ENCODE peak calls at places on chromosomes 3 and 15, in eight cellular contexts. V is upper lobe of right lung, D is heart left ventricle, Y is thoracic aorta, M is ovary, L is psoas muscle, J is H9, X is PC-9. A is an unnamed sample. For H3K4me1 and H3K27me3, the result is how much of the 10 kb centered on the place peaks cover.

GRCh38 chr3:40079203-40079844 is 230.2 kb upstream of the EIF1B start:
- DNase-seq in V (no peak), D (no peak), Y (no peak), M (no peak), L (no peak), J (no peak), X (no peak), A (no peak)

GRCh38 chr3:111311709-111312235 is 230.2 kb upstream of the CD96 start:
- DNase-seq in V (no peak), D (no peak), Y (no peak), M (no peak), L (no peak), J (no peak), X (no peak), A (no peak)

GRCh38 chr3:187975571-187976360 is 178.2 kb upstream of the LPP start:
- DNase-seq in V (no peak), D (peak), Y (no peak), M (no peak), L (peak), J (no peak), X (peak), A (no peak)

GRCh38 chr3:15637131-15637951 is 35.8 kb downstream of the BTD start:
- DNase-seq in V (no peak), D (no peak), Y (no peak), M (no peak), L (no peak), J (no peak), X (no peak), A (no peak)

GRCh38 chr3:8506611-8507061 is 5.0 kb downstream of the LMCD1 start:
- DNase-seq in V (no peak), D (no peak), Y (no peak), M (no peak), L (no peak), J (no peak), X (no peak), A (no peak)

GRCh38 chr3:146972726-146973125 is 367.6 kb upstream of the PLSCR5 start:
- DNase-seq in V (no peak), D (no peak), Y (no peak), M (no peak), L (no peak), J (no peak), X (no peak), A (no peak)

GRCh38 chr3:112086857-112087524 is 802 bp downstream of the C3orf52 start:
- DNase-seq in V (no peak), D (no peak), Y (no peak), M (no peak), L (no peak), J (no peak), X (peak), A (no peak)

GRCh38 chr15:99474041-99474906 is 91.5 kb upstream of the MEF2A start:
- DNase-seq in V (peak), D (peak), Y (no peak), M (no peak), L (peak), J (no peak), X (no peak), A (no peak)

GRCh38 chr3:161567962-161568361 is 71.4 kb downstream of the OTOL1 start:
- DNase-seq in V (no peak), D (no peak), Y (no peak), M (no peak), L (no peak), J (no peak), X (no peak), A (no peak)

GRCh38 chr3:117628896-117629295 is 919.3 kb downstream of the TUSC7 start:
- DNase-seq in V (no peak), D (no peak), Y (no peak), M (no peak), L (no peak), J (no peak), X (no peak), A (peak)

GRCh38 chr15:35191783-35192182 is 106.7 kb upstream of the NANOGP8 start:
- DNase-seq in V (no peak), D (no peak), Y (no peak), M (no peak), L (no peak), J (no peak), X (no peak), A (no peak)

GRCh38 chr15:31302029-31302657 is 24.5 kb upstream of the KLF13 start:
- DNase-seq in V (peak), D (no peak), Y (no peak), M (no peak), L (no peak), J (no peak), X (no peak), A (peak)

GRCh38 chr15:61715082-61715481 is 345.2 kb downstream of the VPS13C start:
- DNase-seq in V (no peak), D (no peak), Y (no peak), M (no peak), L (no peak), J (no peak), X (peak), A (no peak)

GRCh38 chr15:78432664-78433063 is 5.4 kb upstream of the IREB2 start:
- DNase-seq in V (no peak), D (no peak), Y (no peak), M (no peak), L (no peak), J (no peak), X (no peak), A (no peak)

GRCh38 chr15:25170781-25171110 is 216.0 kb downstream of the SNRPN start:
- DNase-seq in V (peak), D (no peak), Y (no peak), M (peak), L (no peak), J (peak), X (no peak), A (no peak)

GRCh38 chr3:12273045-12273695 is 15.7 kb upstream of the PPARG start:
- DNase-seq in V (no peak), D (no peak), Y (no peak), M (no peak), L (no peak), J (no peak), X (no peak), A (no peak)

GRCh38 chr3:122013448-122013925 is 8.6 kb downstream of the ILDR1 start:
- DNase-seq in V (no peak), D (no peak), Y (no peak), M (no peak), L (no peak), J (no peak), X (no peak), A (no peak)

GRCh38 chr15:68542771-68543544 is 35.8 kb upstream of the CORO2B start:
- DNase-seq in V (no peak), D (peak), Y (peak), M (peak), L (no peak), J (no peak), X (no peak), A (no peak)

GRCh38 chr3:16404349-16404895 is 109.1 kb downstream of the RFTN1 start:
- DNase-seq in V (no peak), D (no peak), Y (no peak), M (no peak), L (no peak), J (no peak), X (no peak), A (no peak)

GRCh38 chr3:23341147-23341838 is 138.2 kb downstream of the UBE2E2 start:
- DNase-seq in V (no peak), D (no peak), Y (no peak), M (no peak), L (no peak), J (no peak), X (no peak), A (no peak)
- H3K4me1 ChIP-seq in V (under half), D (under half), Y (under half), M (under half), L (under half), J (under half), X (under half), A (under half)

GRCh38 chr3:52359116-52359855 is 43.2 kb downstream of the DNAH1 start:
- DNase-seq in V (no peak), D (no peak), Y (no peak), M (no peak), L (peak), J (no peak), X (no peak), A (no peak)

GRCh38 chr3:52361011-52361410 is 44.9 kb downstream of the DNAH1 start:
- DNase-seq in V (no peak), D (no peak), Y (no peak), M (no peak), L (peak), J (no peak), X (no peak), A (no peak)

GRCh38 chr3:52364322-52364721 is 48.2 kb downstream of the DNAH1 start:
- DNase-seq in V (no peak), D (no peak), Y (no peak), M (no peak), L (no peak), J (no peak), X (no peak), A (no peak)

GRCh38 chr3:52361454-52361853 is 45.3 kb downstream of the DNAH1 start:
- DNase-seq in V (no peak), D (no peak), Y (no peak), M (no peak), L (no peak), J (no peak), X (no peak), A (no peak)

DNA sequence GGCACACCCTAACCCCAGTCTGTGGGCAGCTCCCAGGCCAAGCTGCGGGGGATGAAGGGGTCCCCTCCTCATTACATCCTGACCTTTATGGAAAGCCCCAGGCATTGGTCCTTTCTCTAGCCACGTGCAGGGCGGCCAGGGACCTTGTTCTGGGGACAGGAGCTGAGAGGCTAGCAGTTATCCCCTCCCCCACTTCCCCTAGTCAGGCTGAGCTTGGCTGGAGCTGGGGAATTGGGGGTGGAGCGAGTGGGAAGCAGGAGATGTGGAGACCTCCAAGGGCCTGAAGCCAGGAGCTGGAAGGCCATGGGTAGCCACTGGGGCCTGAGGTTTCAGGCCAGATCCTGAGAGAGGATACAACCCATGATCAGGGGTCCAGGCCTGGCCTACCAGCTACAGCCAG is 45.8 kb downstream of the DNAH1 start:
- DNase-seq in V (no peak), D (no peak), Y (no peak), M (no peak), L (peak), J (no peak), X (no peak), A (no peak)
- H3K27me3 ChIP-seq in V (under half), D (under half), Y (under half), M (under half), L (under half), J (under half), X (under half), A (under half)

GRCh38 chr15:39888809-39889208 is 31.3 kb downstream of the GPR176 start:
- DNase-seq in V (no peak), D (no peak), Y (no peak), M (no peak), L (no peak), J (no peak), X (no peak), A (no peak)
- H3K4me1 ChIP-seq in V (under half), D (under half), Y (under half), M (under half), L (under half), J (under half), X (under half), A (under half)

DNA sequence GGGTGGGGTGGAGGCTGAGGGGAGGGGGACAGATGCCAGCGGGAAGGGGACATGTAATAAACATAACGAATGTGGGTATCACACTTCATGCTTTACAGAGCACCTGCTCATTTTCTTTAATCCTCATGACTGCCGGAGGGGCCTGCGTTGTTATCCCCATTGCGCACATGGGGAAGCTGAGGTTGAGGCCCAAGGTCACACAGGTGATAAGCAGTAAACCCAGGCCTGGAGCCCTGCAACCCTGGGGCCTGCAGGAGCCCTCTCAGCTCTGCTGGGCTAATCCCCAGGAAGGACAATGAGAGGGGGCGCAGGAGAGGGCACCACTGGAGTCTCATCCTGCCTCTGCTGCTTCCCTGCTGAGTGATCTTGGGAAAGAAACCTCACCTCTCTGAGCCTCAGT is 64.3 kb downstream of the MEGF11 start:
- DNase-seq in V (no peak), D (no peak), Y (no peak), M (no peak), L (no peak), J (no peak), X (no peak), A (no peak)
- H3K27me3 ChIP-seq in V (under half), D (under half), Y (under half), M (under half), L (under half), J (under half), X (under half), A (under half)

GRCh38 chr3:129526121-129526900 is 2.1 kb upstream of the RHO start:
- DNase-seq in V (no peak), D (no peak), Y (no peak), M (no peak), L (no peak), J (no peak), X (no peak), A (no peak)
- H3K4me1 ChIP-seq in V (under half), D (under half), Y (under half), M (under half), L (under half), J (under half), X (under half), A (under half)

DNA sequence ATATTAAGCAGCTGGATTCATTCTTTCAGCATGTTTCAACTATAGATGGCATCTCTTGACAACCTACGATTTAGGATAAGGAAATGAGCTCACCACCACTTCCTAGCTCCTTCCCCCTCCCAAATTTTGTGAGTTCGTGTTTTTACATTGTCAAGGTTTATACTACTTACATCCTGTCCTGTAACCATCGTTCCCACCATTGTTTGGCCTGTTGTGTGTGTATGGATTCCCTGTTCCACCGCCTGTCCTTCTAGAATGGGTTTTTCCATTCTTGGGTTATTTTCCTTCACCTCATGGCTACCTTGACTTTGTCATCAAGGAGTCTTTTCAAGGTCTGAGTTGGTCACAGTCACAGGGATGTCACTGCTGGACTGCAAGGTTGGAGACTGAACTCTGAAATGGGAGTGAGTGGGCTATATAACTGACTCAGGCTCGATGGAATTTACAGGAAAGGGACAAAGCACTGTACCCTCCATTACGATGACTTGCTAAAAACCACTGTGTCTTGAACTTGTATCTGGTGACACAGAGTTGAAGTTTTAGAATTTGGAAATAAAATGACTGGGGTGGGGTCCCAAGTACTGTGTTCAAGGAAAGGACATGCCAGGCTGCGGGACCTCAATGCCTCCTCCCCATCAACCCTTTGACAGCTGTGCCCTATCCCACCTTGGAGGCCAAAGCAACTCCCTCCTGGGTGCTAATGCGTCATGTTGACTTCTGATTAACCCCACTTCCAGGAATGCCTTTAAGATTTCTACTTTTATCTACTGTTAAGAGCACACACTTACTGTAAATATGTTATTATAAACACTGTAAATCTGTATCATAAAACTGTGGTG is 66.8 kb upstream of the BLM start:
- DNase-seq in V (no peak), D (no peak), Y (no peak), M (no peak), L (no peak), J (no peak), X (no peak), A (no peak)
- H3K27me3 ChIP-seq in V (under half), D (under half), Y (under half), M (under half), L (under half), J (under half), X (under half), A (under half)

DNA sequence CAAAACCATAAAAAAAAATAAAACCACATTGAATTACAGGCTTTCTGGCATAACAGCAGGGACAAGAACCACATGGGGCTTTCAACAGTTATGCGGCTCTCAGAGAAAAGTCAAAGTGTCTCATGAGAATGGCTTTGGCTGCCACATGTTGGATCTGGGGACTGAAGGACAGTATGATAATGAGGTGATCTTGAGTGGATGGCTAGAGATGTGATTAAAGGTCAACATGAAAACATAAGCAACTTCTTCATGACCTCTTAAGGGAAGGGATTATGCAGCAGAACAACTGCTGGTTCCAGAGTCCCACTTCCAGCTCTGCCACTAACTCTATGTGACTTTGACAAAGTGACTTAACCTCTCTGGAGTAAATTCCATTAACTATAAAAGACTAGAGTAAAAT is 5.2 kb downstream of the RAB27A start:
- DNase-seq in V (no peak), D (no peak), Y (no peak), M (no peak), L (no peak), J (no peak), X (no peak), A (no peak)
- H3K4me1 ChIP-seq in V (under half), D (under half), Y (half or more), M (under half), L (under half), J (under half), X (under half), A (under half)

GRCh38 chr15:75952512-75952911 is 48.8 kb downstream of the FBXO22 start:
- DNase-seq in V (no peak), D (no peak), Y (no peak), M (no peak), L (no peak), J (no peak), X (no peak), A (no peak)

GRCh38 chr15:75943713-75944215 is 40.1 kb downstream of the FBXO22 start:
- DNase-seq in V (no peak), D (no peak), Y (no peak), M (no peak), L (no peak), J (no peak), X (no peak), A (no peak)

GRCh38 chr15:75945953-75946352 is 42.3 kb downstream of the FBXO22 start:
- DNase-seq in V (no peak), D (no peak), Y (no peak), M (no peak), L (no peak), J (no peak), X (no peak), A (no peak)

GRCh38 chr15:75947117-75947516 is 43.4 kb downstream of the FBXO22 start:
- DNase-seq in V (no peak), D (no peak), Y (no peak), M (no peak), L (no peak), J (no peak), X (no peak), A (no peak)

DNA sequence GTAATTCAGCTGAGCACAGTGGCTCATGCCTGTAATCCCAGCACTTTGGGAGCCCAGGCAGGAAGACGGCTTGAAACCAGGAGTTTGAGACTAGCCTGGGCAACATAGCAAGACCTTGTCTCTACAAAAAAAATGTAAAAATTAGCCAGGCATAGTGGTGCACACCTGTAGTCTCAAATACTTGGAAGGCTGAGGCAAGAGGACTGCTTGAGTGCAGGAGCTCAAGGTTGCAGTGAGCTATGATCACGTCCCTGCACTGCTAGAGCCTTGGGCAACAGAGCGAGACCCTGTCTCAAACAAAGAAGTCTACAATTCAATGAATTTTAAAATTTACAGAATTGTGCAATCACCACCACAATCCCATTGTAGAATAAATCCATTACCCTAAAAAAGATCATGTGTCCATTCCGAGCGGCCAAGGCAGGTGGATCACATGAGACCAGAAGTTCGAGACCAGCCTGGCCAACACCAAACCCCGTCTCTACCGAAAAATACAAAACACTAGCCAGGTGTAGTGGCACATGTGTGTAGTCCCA is 45.2 kb downstream of the FBXO22 start:
- DNase-seq in V (no peak), D (no peak), Y (no peak), M (no peak), L (no peak), J (no peak), X (no peak), A (no peak)
- H3K27me3 ChIP-seq in V (under half), D (under half), Y (under half), M (under half), L (under half), J (under half), X (under half), A (under half)

GRCh38 chr3:129598484-129598883 is 8.0 kb downstream of the PLXND1 start:
- DNase-seq in V (no peak), D (no peak), Y (no peak), M (no peak), L (no peak), J (no peak), X (no peak), A (no peak)
- H3K4me1 ChIP-seq in V (half or more), D (under half), Y (half or more), M (under half), L (half or more), J (under half), X (under half), A (under half)

GRCh38 chr3:124586126-124587052 is 143.9 kb upstream of the UMPS start:
- DNase-seq in V (no peak), D (no peak), Y (no peak), M (no peak), L (no peak), J (peak), X (no peak), A (no peak)
- H3K27me3 ChIP-seq in V (under half), D (under half), Y (under half), M (under half), L (under half), J (under half), X (under half), A (under half)